ENCODE peak calls at places on chromosomes 5 and 9, in eight cellular contexts. One of them, this sample, is unnamed.

GRCh38 chr5:9502435-9502834 is 43.4 kb downstream of the SEMA5A start:
- DNase-seq in stomach: no peak
- DNase-seq in SK-N-SH: no peak
- DNase-seq in CD8-positive, alpha-beta memory T cell: no peak
- DNase-seq in uterus: no peak
- DNase-seq in mammary epithelial cell: no peak
- DNase-seq in IMR-90: peak
- DNase-seq in A549: no peak
- DNase-seq in this sample: no peak

GRCh38 chr9:36191290-36191645 is 547 bp downstream of the CLTA start:
- DNase-seq in stomach: peak
- DNase-seq in SK-N-SH: no peak
- DNase-seq in CD8-positive, alpha-beta memory T cell: peak
- DNase-seq in uterus: no peak
- DNase-seq in mammary epithelial cell: peak
- DNase-seq in IMR-90: no peak
- DNase-seq in A549: peak
- DNase-seq in this sample: peak

GRCh38 chr5:61425918-61426317 is 93.9 kb downstream of the ZSWIM6 start:
- DNase-seq in stomach: no peak
- DNase-seq in SK-N-SH: no peak
- DNase-seq in CD8-positive, alpha-beta memory T cell: no peak
- DNase-seq in uterus: no peak
- DNase-seq in mammary epithelial cell: no peak
- DNase-seq in IMR-90: no peak
- DNase-seq in A549: no peak
- DNase-seq in this sample: no peak

GRCh38 chr5:144453753-144454152 is 283.1 kb downstream of the KCTD16 start:
- DNase-seq in stomach: no peak
- DNase-seq in SK-N-SH: no peak
- DNase-seq in CD8-positive, alpha-beta memory T cell: no peak
- DNase-seq in uterus: no peak
- DNase-seq in mammary epithelial cell: no peak
- DNase-seq in IMR-90: no peak
- DNase-seq in A549: no peak
- DNase-seq in this sample: no peak

GRCh38 chr5:126544087-126544740 is 50.8 kb downstream of the ALDH7A1 start:
- DNase-seq in stomach: peak
- DNase-seq in SK-N-SH: peak
- DNase-seq in CD8-positive, alpha-beta memory T cell: no peak
- DNase-seq in uterus: no peak
- DNase-seq in mammary epithelial cell: peak
- DNase-seq in IMR-90: peak
- DNase-seq in A549: peak
- DNase-seq in this sample: no peak

GRCh38 chr5:387491-388265 is 55.3 kb upstream of the EXOC3 start:
- DNase-seq in stomach: no peak
- DNase-seq in SK-N-SH: no peak
- DNase-seq in CD8-positive, alpha-beta memory T cell: no peak
- DNase-seq in uterus: no peak
- DNase-seq in mammary epithelial cell: no peak
- DNase-seq in IMR-90: no peak
- DNase-seq in A549: no peak
- DNase-seq in this sample: no peak

GRCh38 chr5:67639311-67639710 is 442.7 kb upstream of the CD180 start:
- DNase-seq in stomach: no peak
- DNase-seq in SK-N-SH: no peak
- DNase-seq in CD8-positive, alpha-beta memory T cell: no peak
- DNase-seq in uterus: no peak
- DNase-seq in mammary epithelial cell: no peak
- DNase-seq in IMR-90: no peak
- DNase-seq in A549: no peak
- DNase-seq in this sample: peak

GRCh38 chr9:129648764-129649115 is 6.8 kb upstream of the ASB6 start:
- DNase-seq in stomach: no peak
- DNase-seq in SK-N-SH: no peak
- DNase-seq in CD8-positive, alpha-beta memory T cell: no peak
- DNase-seq in uterus: no peak
- DNase-seq in mammary epithelial cell: no peak
- DNase-seq in IMR-90: no peak
- DNase-seq in A549: no peak
- DNase-seq in this sample: no peak

GRCh38 chr5:477247-477646 is 34.3 kb downstream of the EXOC3 start:
- DNase-seq in stomach: no peak
- DNase-seq in SK-N-SH: no peak
- DNase-seq in CD8-positive, alpha-beta memory T cell: no peak
- DNase-seq in uterus: no peak
- DNase-seq in mammary epithelial cell: no peak
- DNase-seq in IMR-90: no peak
- DNase-seq in A549: no peak
- DNase-seq in this sample: no peak

GRCh38 chr5:160129841-160130240 is 10.6 kb upstream of the PWWP2A start:
- DNase-seq in stomach: no peak
- DNase-seq in SK-N-SH: no peak
- DNase-seq in CD8-positive, alpha-beta memory T cell: no peak
- DNase-seq in uterus: no peak
- DNase-seq in mammary epithelial cell: no peak
- DNase-seq in IMR-90: peak
- DNase-seq in A549: no peak
- DNase-seq in this sample: no peak

GRCh38 chr9:107732781-107733529 is 243.4 kb upstream of the KLF4 start:
- DNase-seq in stomach: peak
- DNase-seq in SK-N-SH: no peak
- DNase-seq in CD8-positive, alpha-beta memory T cell: no peak
- DNase-seq in uterus: peak
- DNase-seq in mammary epithelial cell: peak
- DNase-seq in IMR-90: peak
- DNase-seq in A549: no peak
- DNase-seq in this sample: no peak

GRCh38 chr9:86531273-86531672 is 177.1 kb upstream of the TUT7 start:
- DNase-seq in stomach: no peak
- DNase-seq in SK-N-SH: no peak
- DNase-seq in CD8-positive, alpha-beta memory T cell: no peak
- DNase-seq in uterus: no peak
- DNase-seq in mammary epithelial cell: no peak
- DNase-seq in IMR-90: no peak
- DNase-seq in A549: no peak
- DNase-seq in this sample: no peak

GRCh38 chr5:77560677-77561263 is 68.7 kb upstream of the WDR41 start:
- DNase-seq in stomach: no peak
- DNase-seq in SK-N-SH: peak
- DNase-seq in CD8-positive, alpha-beta memory T cell: no peak
- DNase-seq in uterus: no peak
- DNase-seq in mammary epithelial cell: peak
- DNase-seq in IMR-90: peak
- DNase-seq in A549: peak
- DNase-seq in this sample: no peak

GRCh38 chr5:154271466-154271865 is 80.9 kb downstream of the GALNT10 start:
- DNase-seq in stomach: no peak
- DNase-seq in SK-N-SH: no peak
- DNase-seq in CD8-positive, alpha-beta memory T cell: no peak
- DNase-seq in uterus: no peak
- DNase-seq in mammary epithelial cell: no peak
- DNase-seq in IMR-90: no peak
- DNase-seq in A549: no peak
- DNase-seq in this sample: no peak

GRCh38 chr5:154268073-154268472 is 77.5 kb downstream of the GALNT10 start:
- DNase-seq in stomach: no peak
- DNase-seq in SK-N-SH: no peak
- DNase-seq in CD8-positive, alpha-beta memory T cell: no peak
- DNase-seq in uterus: no peak
- DNase-seq in mammary epithelial cell: no peak
- DNase-seq in IMR-90: no peak
- DNase-seq in A549: no peak
- DNase-seq in this sample: no peak

GRCh38 chr5:154267516-154267915 is 77.0 kb downstream of the GALNT10 start:
- DNase-seq in stomach: no peak
- DNase-seq in SK-N-SH: no peak
- DNase-seq in CD8-positive, alpha-beta memory T cell: no peak
- DNase-seq in uterus: no peak
- DNase-seq in mammary epithelial cell: peak
- DNase-seq in IMR-90: no peak
- DNase-seq in A549: no peak
- DNase-seq in this sample: no peak

GRCh38 chr5:154271936-154272514 is 81.5 kb downstream of the GALNT10 start:
- DNase-seq in stomach: no peak
- DNase-seq in SK-N-SH: no peak
- DNase-seq in CD8-positive, alpha-beta memory T cell: no peak
- DNase-seq in uterus: no peak
- DNase-seq in mammary epithelial cell: no peak
- DNase-seq in IMR-90: no peak
- DNase-seq in A549: no peak
- DNase-seq in this sample: no peak

GRCh38 chr5:154269414-154269813 is 78.9 kb downstream of the GALNT10 start:
- DNase-seq in stomach: no peak
- DNase-seq in SK-N-SH: no peak
- DNase-seq in CD8-positive, alpha-beta memory T cell: no peak
- DNase-seq in uterus: no peak
- DNase-seq in mammary epithelial cell: no peak
- DNase-seq in IMR-90: no peak
- DNase-seq in A549: no peak
- DNase-seq in this sample: no peak
- H3K27ac ChIP-seq in stomach: no peak
- H3K27ac ChIP-seq in SK-N-SH: no peak
- H3K27ac ChIP-seq in CD8-positive, alpha-beta memory T cell: no peak
- H3K27ac ChIP-seq in uterus: no peak
- H3K27ac ChIP-seq in mammary epithelial cell: no peak
- H3K27ac ChIP-seq in IMR-90: no peak
- H3K27ac ChIP-seq in A549: no peak
- H3K27ac ChIP-seq in this sample: no peak

GRCh38 chr5:140342287-140342686 is 4.1 kb downstream of the HBEGF start:
- DNase-seq in stomach: no peak
- DNase-seq in SK-N-SH: no peak
- DNase-seq in CD8-positive, alpha-beta memory T cell: no peak
- DNase-seq in uterus: no peak
- DNase-seq in mammary epithelial cell: no peak
- DNase-seq in IMR-90: no peak
- DNase-seq in A549: no peak
- DNase-seq in this sample: no peak

GRCh38 chr5:140340605-140341004 is 5.8 kb downstream of the HBEGF start:
- DNase-seq in stomach: no peak
- DNase-seq in SK-N-SH: no peak
- DNase-seq in CD8-positive, alpha-beta memory T cell: no peak
- DNase-seq in uterus: no peak
- DNase-seq in mammary epithelial cell: no peak
- DNase-seq in IMR-90: no peak
- DNase-seq in A549: no peak
- DNase-seq in this sample: no peak

GRCh38 chr5:140341591-140341990 is 4.8 kb downstream of the HBEGF start:
- DNase-seq in stomach: no peak
- DNase-seq in SK-N-SH: no peak
- DNase-seq in CD8-positive, alpha-beta memory T cell: no peak
- DNase-seq in uterus: no peak
- DNase-seq in mammary epithelial cell: peak
- DNase-seq in IMR-90: no peak
- DNase-seq in A549: no peak
- DNase-seq in this sample: peak

GRCh38 chr5:140344683-140345423 is 1.6 kb downstream of the HBEGF start:
- DNase-seq in stomach: peak
- DNase-seq in SK-N-SH: no peak
- DNase-seq in CD8-positive, alpha-beta memory T cell: no peak
- DNase-seq in uterus: no peak
- DNase-seq in mammary epithelial cell: peak
- DNase-seq in IMR-90: peak
- DNase-seq in A549: no peak
- DNase-seq in this sample: no peak

DNA sequence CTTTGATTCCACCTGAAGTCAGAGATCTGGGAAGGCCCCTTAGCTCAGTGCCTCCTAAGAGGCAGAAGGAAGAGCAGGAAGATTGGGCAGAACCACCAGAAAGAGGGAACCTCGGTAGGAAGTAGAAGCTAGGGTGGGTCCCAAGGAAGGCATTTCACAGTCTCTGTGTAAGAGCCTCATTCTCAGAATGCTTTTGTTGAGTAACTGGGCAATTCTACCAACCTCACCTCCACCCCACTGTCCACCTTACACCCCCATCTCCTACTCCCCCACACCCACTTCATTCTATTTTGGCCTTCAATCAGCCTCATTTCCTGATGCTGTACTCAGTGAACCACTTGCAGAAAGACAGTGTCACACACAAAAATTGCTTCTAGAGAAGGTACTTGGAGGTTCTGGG is 3.5 kb downstream of the HBEGF start:
- DNase-seq in stomach: no peak
- DNase-seq in SK-N-SH: no peak
- DNase-seq in CD8-positive, alpha-beta memory T cell: no peak
- DNase-seq in uterus: no peak
- DNase-seq in mammary epithelial cell: no peak
- DNase-seq in IMR-90: no peak
- DNase-seq in A549: no peak
- DNase-seq in this sample: no peak
- H3K27ac ChIP-seq in stomach: peak
- H3K27ac ChIP-seq in SK-N-SH: no peak
- H3K27ac ChIP-seq in CD8-positive, alpha-beta memory T cell: no peak
- H3K27ac ChIP-seq in uterus: peak
- H3K27ac ChIP-seq in mammary epithelial cell: no peak
- H3K27ac ChIP-seq in IMR-90: no peak
- H3K27ac ChIP-seq in A549: no peak
- H3K27ac ChIP-seq in this sample: peak

DNA sequence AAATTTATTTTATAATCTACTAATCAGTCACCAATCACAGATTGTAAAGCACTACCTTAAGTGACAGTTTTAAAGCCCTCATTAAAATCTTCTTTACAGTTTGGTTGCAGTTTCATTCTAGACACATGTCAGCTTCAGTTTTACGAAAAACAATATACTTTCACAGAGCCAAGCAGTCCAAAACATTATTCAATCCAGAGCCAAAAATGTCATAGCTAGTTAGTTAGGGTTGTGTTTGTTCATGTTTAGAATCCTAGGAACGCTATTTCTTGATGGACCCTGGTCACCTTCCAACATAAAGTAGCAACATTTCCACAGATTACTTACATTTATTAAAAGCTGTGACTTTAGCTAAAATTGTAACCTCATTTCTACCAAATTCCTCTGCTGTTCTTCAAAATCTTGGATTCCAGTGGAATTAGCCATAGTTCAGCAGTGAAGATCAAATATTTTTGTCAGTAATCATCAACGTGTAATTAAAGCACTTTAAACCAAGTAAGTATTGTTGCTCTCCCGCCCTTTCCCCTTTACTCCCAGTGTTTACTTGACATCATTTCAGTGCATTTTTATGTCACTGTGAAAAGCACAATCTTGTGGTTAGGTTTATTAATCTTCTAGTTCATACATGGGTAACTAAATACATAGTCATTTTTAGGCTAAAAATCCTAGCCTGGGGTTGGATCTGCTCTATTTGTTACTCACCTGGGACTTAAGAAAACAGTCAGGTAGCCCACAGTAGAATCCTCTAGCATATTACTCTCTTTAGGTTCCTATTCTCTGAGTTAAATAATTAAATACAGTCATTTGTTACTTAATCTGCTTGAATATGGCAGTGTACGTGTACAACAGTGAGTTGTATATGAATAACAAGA is 74.3 kb downstream of the NIPBL start:
- DNase-seq in stomach: no peak
- DNase-seq in SK-N-SH: no peak
- DNase-seq in CD8-positive, alpha-beta memory T cell: no peak
- DNase-seq in uterus: no peak
- DNase-seq in mammary epithelial cell: peak
- DNase-seq in IMR-90: peak
- DNase-seq in A549: no peak
- DNase-seq in this sample: no peak
- H3K27ac ChIP-seq in stomach: no peak
- H3K27ac ChIP-seq in SK-N-SH: no peak
- H3K27ac ChIP-seq in CD8-positive, alpha-beta memory T cell: no peak
- H3K27ac ChIP-seq in uterus: no peak
- H3K27ac ChIP-seq in mammary epithelial cell: peak
- H3K27ac ChIP-seq in IMR-90: peak
- H3K27ac ChIP-seq in A549: no peak
- H3K27ac ChIP-seq in this sample: no peak

GRCh38 chr5:6731465-6732237 is 18.4 kb downstream of the TENT4A start:
- DNase-seq in stomach: no peak
- DNase-seq in SK-N-SH: no peak
- DNase-seq in CD8-positive, alpha-beta memory T cell: no peak
- DNase-seq in uterus: no peak
- DNase-seq in mammary epithelial cell: no peak
- DNase-seq in IMR-90: peak
- DNase-seq in A549: no peak
- DNase-seq in this sample: no peak
- H3K27ac ChIP-seq in stomach: peak
- H3K27ac ChIP-seq in SK-N-SH: peak
- H3K27ac ChIP-seq in CD8-positive, alpha-beta memory T cell: no peak
- H3K27ac ChIP-seq in uterus: peak
- H3K27ac ChIP-seq in mammary epithelial cell: no peak
- H3K27ac ChIP-seq in IMR-90: peak
- H3K27ac ChIP-seq in A549: no peak
- H3K27ac ChIP-seq in this sample: peak